ENCODE peak calls at places on chromosome 11, in eight cellular contexts. One of them, this sample, is unnamed.
A peak's percentile ranks its signal among the peaks of the same experiment; 100 is the strongest.

GRCh38 chr11:27770576-27770975 is 70.3 kb upstream of the BDNF start:
- DNase-seq in coronary artery: no peak
- DNase-seq in cardiac muscle cell: no peak
- DNase-seq in fibroblast of mammary gland: no peak
- DNase-seq in fibroblast of the aortic adventitia: no peak
- DNase-seq in Peyer's patch: no peak
- DNase-seq in neural progenitor cell: no peak
- DNase-seq in GM23338: no peak
- DNase-seq in this sample: no peak

GRCh38 chr11:44950036-44950624 is 553 bp downstream of the TP53I11 start:
- DNase-seq in coronary artery: no peak
- DNase-seq in cardiac muscle cell: no peak
- DNase-seq in fibroblast of mammary gland: no peak
- DNase-seq in fibroblast of the aortic adventitia: no peak
- DNase-seq in Peyer's patch: peak; percentile 67
- DNase-seq in neural progenitor cell: peak; percentile 80
- DNase-seq in GM23338: no peak
- DNase-seq in this sample: no peak

GRCh38 chr11:128662960-128663359 is 30.9 kb upstream of the FLI1 start:
- DNase-seq in coronary artery: no peak
- DNase-seq in cardiac muscle cell: no peak
- DNase-seq in fibroblast of mammary gland: no peak
- DNase-seq in fibroblast of the aortic adventitia: no peak
- DNase-seq in Peyer's patch: no peak
- DNase-seq in neural progenitor cell: peak; percentile 33
- DNase-seq in GM23338: no peak
- DNase-seq in this sample: no peak

GRCh38 chr11:19774817-19775600 is 62.4 kb downstream of the NAV2 start:
- DNase-seq in coronary artery: peak; percentile 49
- DNase-seq in cardiac muscle cell: no peak
- DNase-seq in fibroblast of mammary gland: no peak
- DNase-seq in fibroblast of the aortic adventitia: no peak
- DNase-seq in Peyer's patch: no peak
- DNase-seq in neural progenitor cell: no peak
- DNase-seq in GM23338: no peak
- DNase-seq in this sample: no peak

GRCh38 chr11:134034496-134035381 is 34.1 kb upstream of the JAM3 start:
- DNase-seq in coronary artery: no peak
- DNase-seq in cardiac muscle cell: no peak
- DNase-seq in fibroblast of mammary gland: no peak
- DNase-seq in fibroblast of the aortic adventitia: no peak
- DNase-seq in Peyer's patch: no peak
- DNase-seq in neural progenitor cell: no peak
- DNase-seq in GM23338: no peak
- DNase-seq in this sample: no peak

GRCh38 chr11:8354622-8355417 is 91.1 kb upstream of the LMO1 start:
- DNase-seq in coronary artery: no peak
- DNase-seq in cardiac muscle cell: peak; percentile 16
- DNase-seq in fibroblast of mammary gland: no peak
- DNase-seq in fibroblast of the aortic adventitia: no peak
- DNase-seq in Peyer's patch: peak; percentile 48
- DNase-seq in neural progenitor cell: peak; percentile 83
- DNase-seq in GM23338: no peak
- DNase-seq in this sample: no peak

GRCh38 chr11:86151188-86152005 is 82.5 kb upstream of the PICALM start:
- DNase-seq in coronary artery: peak; percentile 87
- DNase-seq in cardiac muscle cell: peak; percentile 25
- DNase-seq in fibroblast of mammary gland: peak; percentile 12
- DNase-seq in fibroblast of the aortic adventitia: peak; percentile 55
- DNase-seq in Peyer's patch: no peak
- DNase-seq in neural progenitor cell: peak; percentile 39
- DNase-seq in GM23338: no peak
- DNase-seq in this sample: no peak

GRCh38 chr11:127859941-127860354 is 727.4 kb downstream of the ETS1 start:
- DNase-seq in coronary artery: no peak
- DNase-seq in cardiac muscle cell: no peak
- DNase-seq in fibroblast of mammary gland: no peak
- DNase-seq in fibroblast of the aortic adventitia: no peak
- DNase-seq in Peyer's patch: no peak
- DNase-seq in neural progenitor cell: no peak
- DNase-seq in GM23338: no peak
- DNase-seq in this sample: no peak

GRCh38 chr11:121372028-121372427 is 79.5 kb downstream of the SC5D start:
- DNase-seq in coronary artery: no peak
- DNase-seq in cardiac muscle cell: no peak
- DNase-seq in fibroblast of mammary gland: no peak
- DNase-seq in fibroblast of the aortic adventitia: no peak
- DNase-seq in Peyer's patch: no peak
- DNase-seq in neural progenitor cell: no peak
- DNase-seq in GM23338: no peak
- DNase-seq in this sample: no peak

GRCh38 chr11:100403817-100404216 is 283.3 kb upstream of the ARHGAP42 start:
- DNase-seq in coronary artery: no peak
- DNase-seq in cardiac muscle cell: peak; percentile 12
- DNase-seq in fibroblast of mammary gland: no peak
- DNase-seq in fibroblast of the aortic adventitia: peak; percentile 28
- DNase-seq in Peyer's patch: no peak
- DNase-seq in neural progenitor cell: peak; percentile 42
- DNase-seq in GM23338: peak; percentile 86
- DNase-seq in this sample: no peak

GRCh38 chr11:68903288-68903630 is 373 bp downstream of the MRPL21 start:
- DNase-seq in coronary artery: no peak
- DNase-seq in cardiac muscle cell: no peak
- DNase-seq in fibroblast of mammary gland: no peak
- DNase-seq in fibroblast of the aortic adventitia: no peak
- DNase-seq in Peyer's patch: no peak
- DNase-seq in neural progenitor cell: peak; percentile 15
- DNase-seq in GM23338: no peak
- DNase-seq in this sample: no peak

GRCh38 chr11:30825723-30826122 is 239.6 kb upstream of the MPPED2 start:
- DNase-seq in coronary artery: no peak
- DNase-seq in cardiac muscle cell: no peak
- DNase-seq in fibroblast of mammary gland: no peak
- DNase-seq in fibroblast of the aortic adventitia: no peak
- DNase-seq in Peyer's patch: no peak
- DNase-seq in neural progenitor cell: no peak
- DNase-seq in GM23338: no peak
- DNase-seq in this sample: no peak
- TF ChIP-seq CTCF in coronary artery: no peak
- TF ChIP-seq CTCF in cardiac muscle cell: no peak
- TF ChIP-seq CTCF in fibroblast of mammary gland: no peak
- TF ChIP-seq CTCF in fibroblast of the aortic adventitia: no peak
- TF ChIP-seq CTCF in Peyer's patch: no peak
- TF ChIP-seq CTCF in neural progenitor cell: no peak
- TF ChIP-seq CTCF in GM23338: no peak
- TF ChIP-seq CTCF in this sample: no peak

DNA sequence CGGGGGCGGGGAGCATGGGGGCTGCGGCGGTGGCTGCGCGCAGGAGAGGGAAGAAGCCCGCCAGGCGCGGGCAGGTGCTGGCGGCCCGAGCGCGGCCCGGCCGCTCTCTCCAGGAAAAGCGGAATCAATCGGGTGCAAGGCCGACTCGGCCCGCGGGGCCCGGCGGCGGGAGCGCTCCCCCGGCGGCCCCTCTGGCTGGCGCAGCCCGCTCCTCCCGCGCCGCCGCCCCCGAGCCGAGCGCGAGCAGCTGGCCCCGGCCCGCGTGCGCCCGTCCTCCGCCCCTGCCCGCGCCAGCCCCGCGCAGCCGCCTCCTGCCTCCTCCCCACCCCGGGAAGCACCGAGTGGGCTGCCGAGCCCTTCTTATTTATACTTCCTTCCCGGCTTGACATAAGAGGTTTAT is at the start of gene ADAMTS8:
- DNase-seq in coronary artery: no peak
- DNase-seq in cardiac muscle cell: no peak
- DNase-seq in fibroblast of mammary gland: no peak
- DNase-seq in fibroblast of the aortic adventitia: no peak
- DNase-seq in Peyer's patch: no peak
- DNase-seq in neural progenitor cell: peak; percentile 69
- DNase-seq in GM23338: peak; percentile 62
- DNase-seq in this sample: no peak
- H3K4me3 ChIP-seq in coronary artery: peak within 1 kb of the TSS; percentile 80
- H3K4me3 ChIP-seq in cardiac muscle cell: peak within 1 kb of the TSS; percentile 28
- H3K4me3 ChIP-seq in fibroblast of mammary gland: no peak within 1 kb of the TSS
- H3K4me3 ChIP-seq in fibroblast of the aortic adventitia: peak within 1 kb of the TSS; percentile 47
- H3K4me3 ChIP-seq in Peyer's patch: peak within 1 kb of the TSS; percentile 49
- H3K4me3 ChIP-seq in neural progenitor cell: peak within 1 kb of the TSS; percentile 62
- H3K4me3 ChIP-seq in GM23338: peak within 1 kb of the TSS; percentile 66
- H3K4me3 ChIP-seq in this sample: peak within 1 kb of the TSS; percentile 13

GRCh38 chr11:114253771-114254170 is 42.4 kb upstream of the NNMT start:
- DNase-seq in coronary artery: no peak
- DNase-seq in cardiac muscle cell: no peak
- DNase-seq in fibroblast of mammary gland: no peak
- DNase-seq in fibroblast of the aortic adventitia: no peak
- DNase-seq in Peyer's patch: no peak
- DNase-seq in neural progenitor cell: no peak
- DNase-seq in GM23338: no peak
- DNase-seq in this sample: no peak
- TF ChIP-seq CTCF in coronary artery: no peak
- TF ChIP-seq CTCF in cardiac muscle cell: no peak
- TF ChIP-seq CTCF in fibroblast of mammary gland: no peak
- TF ChIP-seq CTCF in fibroblast of the aortic adventitia: no peak
- TF ChIP-seq CTCF in Peyer's patch: no peak
- TF ChIP-seq CTCF in neural progenitor cell: no peak
- TF ChIP-seq CTCF in GM23338: no peak
- TF ChIP-seq CTCF in this sample: no peak

GRCh38 chr11:47711816-47712215 is 3.4 kb downstream of the AGBL2 start:
- DNase-seq in coronary artery: no peak
- DNase-seq in cardiac muscle cell: peak; percentile 19
- DNase-seq in fibroblast of mammary gland: no peak
- DNase-seq in fibroblast of the aortic adventitia: no peak
- DNase-seq in Peyer's patch: no peak
- DNase-seq in neural progenitor cell: no peak
- DNase-seq in GM23338: no peak
- DNase-seq in this sample: no peak
- H3K4me3 ChIP-seq in coronary artery: no peak overlapping the region
- H3K4me3 ChIP-seq in cardiac muscle cell: no peak overlapping the region
- H3K4me3 ChIP-seq in fibroblast of mammary gland: no peak overlapping the region
- H3K4me3 ChIP-seq in fibroblast of the aortic adventitia: no peak overlapping the region
- H3K4me3 ChIP-seq in Peyer's patch: no peak overlapping the region
- H3K4me3 ChIP-seq in neural progenitor cell: no peak overlapping the region
- H3K4me3 ChIP-seq in GM23338: no peak overlapping the region
- H3K4me3 ChIP-seq in this sample: no peak overlapping the region

GRCh38 chr11:46348566-46348981 is 1.3 kb downstream of the DGKZ start:
- DNase-seq in coronary artery: no peak
- DNase-seq in cardiac muscle cell: no peak
- DNase-seq in fibroblast of mammary gland: no peak
- DNase-seq in fibroblast of the aortic adventitia: no peak
- DNase-seq in Peyer's patch: peak; percentile 86
- DNase-seq in neural progenitor cell: no peak
- DNase-seq in GM23338: no peak
- DNase-seq in this sample: no peak
- TF ChIP-seq CTCF in coronary artery: no peak
- TF ChIP-seq CTCF in cardiac muscle cell: no peak
- TF ChIP-seq CTCF in fibroblast of mammary gland: no peak
- TF ChIP-seq CTCF in fibroblast of the aortic adventitia: no peak
- TF ChIP-seq CTCF in Peyer's patch: no peak
- TF ChIP-seq CTCF in neural progenitor cell: no peak
- TF ChIP-seq CTCF in GM23338: no peak
- TF ChIP-seq CTCF in this sample: no peak

GRCh38 chr11:114058871-114059277 is 637 bp upstream of the ZBTB16 start:
- DNase-seq in coronary artery: no peak
- DNase-seq in cardiac muscle cell: peak; percentile 44
- DNase-seq in fibroblast of mammary gland: peak; percentile 25
- DNase-seq in fibroblast of the aortic adventitia: no peak
- DNase-seq in Peyer's patch: no peak
- DNase-seq in neural progenitor cell: peak; percentile 62
- DNase-seq in GM23338: peak; percentile 57
- DNase-seq in this sample: no peak
- H3K4me3 ChIP-seq in coronary artery: peak overlapping the region; percentile 97
- H3K4me3 ChIP-seq in cardiac muscle cell: peak overlapping the region; percentile 85
- H3K4me3 ChIP-seq in fibroblast of mammary gland: peak overlapping the region; percentile 61
- H3K4me3 ChIP-seq in fibroblast of the aortic adventitia: no peak overlapping the region
- H3K4me3 ChIP-seq in Peyer's patch: peak overlapping the region; percentile 89
- H3K4me3 ChIP-seq in neural progenitor cell: peak overlapping the region; percentile 70
- H3K4me3 ChIP-seq in GM23338: peak overlapping the region; percentile 67
- H3K4me3 ChIP-seq in this sample: no peak overlapping the region

GRCh38 chr11:9493492-9493891 is 32.7 kb downstream of the ZNF143 start:
- DNase-seq in coronary artery: no peak
- DNase-seq in cardiac muscle cell: no peak
- DNase-seq in fibroblast of mammary gland: peak; percentile 9
- DNase-seq in fibroblast of the aortic adventitia: no peak
- DNase-seq in Peyer's patch: no peak
- DNase-seq in neural progenitor cell: no peak
- DNase-seq in GM23338: no peak
- DNase-seq in this sample: no peak
- TF ChIP-seq CTCF in coronary artery: no peak
- TF ChIP-seq CTCF in cardiac muscle cell: no peak
- TF ChIP-seq CTCF in fibroblast of mammary gland: no peak
- TF ChIP-seq CTCF in fibroblast of the aortic adventitia: no peak
- TF ChIP-seq CTCF in Peyer's patch: no peak
- TF ChIP-seq CTCF in neural progenitor cell: no peak
- TF ChIP-seq CTCF in GM23338: no peak
- TF ChIP-seq CTCF in this sample: no peak

DNA sequence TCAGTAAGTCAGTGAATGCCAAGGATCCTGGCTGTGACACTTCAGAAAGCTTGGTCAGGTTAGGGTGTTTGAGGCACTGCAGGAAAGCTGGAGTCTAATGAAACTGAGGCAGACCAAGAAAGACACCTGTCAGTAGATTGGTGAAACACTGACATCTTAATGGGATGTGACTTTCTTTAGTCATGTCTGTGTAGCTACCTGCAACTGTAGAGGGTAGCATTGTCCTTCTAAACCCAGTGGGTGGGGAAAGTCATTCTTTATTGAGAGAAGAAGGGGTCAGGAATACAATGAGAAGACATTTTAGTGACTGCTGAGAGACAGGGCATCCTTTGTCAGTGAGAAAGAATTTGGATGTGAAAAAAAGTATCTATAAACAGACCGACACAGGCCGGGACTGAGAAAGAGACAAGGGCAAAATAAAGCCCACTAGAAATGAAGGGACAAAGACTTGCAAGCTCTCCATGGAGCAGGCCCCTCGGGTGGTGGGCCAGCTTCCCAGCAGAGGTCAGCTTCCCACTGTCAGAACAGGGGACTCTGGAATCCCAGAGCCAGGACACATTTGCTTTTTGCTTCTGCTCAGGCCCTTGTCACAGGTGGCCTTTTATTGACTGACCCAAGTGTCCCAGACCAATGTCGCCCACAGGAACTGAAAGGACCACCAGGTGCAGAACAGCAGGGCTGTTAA is 213.0 kb downstream of the TENM4 start:
- DNase-seq in coronary artery: no peak
- DNase-seq in cardiac muscle cell: no peak
- DNase-seq in fibroblast of mammary gland: no peak
- DNase-seq in fibroblast of the aortic adventitia: no peak
- DNase-seq in Peyer's patch: no peak
- DNase-seq in neural progenitor cell: peak; percentile 41
- DNase-seq in GM23338: peak; percentile 14
- DNase-seq in this sample: no peak
- H3K4me3 ChIP-seq in coronary artery: no peak overlapping the region
- H3K4me3 ChIP-seq in cardiac muscle cell: no peak overlapping the region
- H3K4me3 ChIP-seq in fibroblast of mammary gland: no peak overlapping the region
- H3K4me3 ChIP-seq in fibroblast of the aortic adventitia: no peak overlapping the region
- H3K4me3 ChIP-seq in Peyer's patch: no peak overlapping the region
- H3K4me3 ChIP-seq in neural progenitor cell: no peak overlapping the region
- H3K4me3 ChIP-seq in GM23338: no peak overlapping the region
- H3K4me3 ChIP-seq in this sample: no peak overlapping the region

This sample was measured in HFF-Myc.